ENCODE peak calls at places on chromosomes 7 and 10, in ten cellular contexts. One of them, this sample, is unnamed.

GRCh38 chr10:98460837-98461499 is 14.2 kb upstream of the HPS1 start:
- DNase-seq in mammary epithelial cell: peak; percentile 87
- DNase-seq in A549: peak; percentile 66
- DNase-seq in HCT116: peak; percentile 75
- DNase-seq in spleen: no peak
- DNase-seq in tibial nerve: peak; percentile 25
- DNase-seq in A673: peak; percentile 15
- DNase-seq in psoas muscle: no peak
- DNase-seq in IMR-90: peak; percentile 96
- DNase-seq in H9: no peak
- DNase-seq in this sample: peak; percentile 23

GRCh38 chr7:46725838-46726237 is 804.8 kb upstream of the IGFBP3 start:
- DNase-seq in mammary epithelial cell: no peak
- DNase-seq in A549: no peak
- DNase-seq in HCT116: no peak
- DNase-seq in spleen: no peak
- DNase-seq in tibial nerve: no peak
- DNase-seq in A673: no peak
- DNase-seq in psoas muscle: no peak
- DNase-seq in IMR-90: peak; percentile 40
- DNase-seq in H9: no peak
- DNase-seq in this sample: no peak

GRCh38 chr7:142866361-142867096 is 11.7 kb downstream of the EPHB6 start:
- DNase-seq in mammary epithelial cell: no peak
- DNase-seq in A549: peak; percentile 67
- DNase-seq in HCT116: no peak
- DNase-seq in spleen: no peak
- DNase-seq in tibial nerve: no peak
- DNase-seq in A673: peak; percentile 23
- DNase-seq in psoas muscle: no peak
- DNase-seq in IMR-90: no peak
- DNase-seq in H9: peak; percentile 85
- DNase-seq in this sample: no peak

GRCh38 chr7:16034353-16034752 is 347.9 kb upstream of the MEOX2 start:
- DNase-seq in mammary epithelial cell: peak; percentile 52
- DNase-seq in A549: no peak
- DNase-seq in HCT116: no peak
- DNase-seq in spleen: no peak
- DNase-seq in tibial nerve: no peak
- DNase-seq in A673: no peak
- DNase-seq in psoas muscle: no peak
- DNase-seq in IMR-90: peak; percentile 74
- DNase-seq in H9: no peak
- DNase-seq in this sample: no peak

GRCh38 chr7:105304040-105304895 is 84.5 kb downstream of the SRPK2 start:
- DNase-seq in mammary epithelial cell: peak; percentile 86
- DNase-seq in A549: no peak
- DNase-seq in HCT116: peak; percentile 56
- DNase-seq in spleen: no peak
- DNase-seq in tibial nerve: no peak
- DNase-seq in A673: peak; percentile 10
- DNase-seq in psoas muscle: no peak
- DNase-seq in IMR-90: peak; percentile 77
- DNase-seq in H9: no peak
- DNase-seq in this sample: no peak

GRCh38 chr7:142897691-142898090 is 12.1 kb upstream of the TRPV6 start:
- DNase-seq in mammary epithelial cell: no peak
- DNase-seq in A549: no peak
- DNase-seq in HCT116: no peak
- DNase-seq in spleen: no peak
- DNase-seq in tibial nerve: no peak
- DNase-seq in A673: no peak
- DNase-seq in psoas muscle: no peak
- DNase-seq in IMR-90: no peak
- DNase-seq in H9: no peak
- DNase-seq in this sample: no peak

GRCh38 chr7:132655071-132655761 is 78.9 kb upstream of the PLXNA4 start:
- DNase-seq in mammary epithelial cell: no peak
- DNase-seq in A549: no peak
- DNase-seq in HCT116: no peak
- DNase-seq in spleen: peak; percentile 80
- DNase-seq in tibial nerve: peak; percentile 31
- DNase-seq in A673: peak; percentile 95
- DNase-seq in psoas muscle: peak; percentile 33
- DNase-seq in IMR-90: no peak
- DNase-seq in H9: peak; percentile 53
- DNase-seq in this sample: peak; percentile 44

GRCh38 chr7:108193593-108194498 is 63.7 kb upstream of the LAMB4 start:
- DNase-seq in mammary epithelial cell: no peak
- DNase-seq in A549: no peak
- DNase-seq in HCT116: no peak
- DNase-seq in spleen: no peak
- DNase-seq in tibial nerve: no peak
- DNase-seq in A673: no peak
- DNase-seq in psoas muscle: no peak
- DNase-seq in IMR-90: no peak
- DNase-seq in H9: no peak
- DNase-seq in this sample: no peak

GRCh38 chr7:107147464-107148214 is 21.2 kb upstream of the HBP1 start:
- DNase-seq in mammary epithelial cell: peak; percentile 17
- DNase-seq in A549: peak; percentile 39
- DNase-seq in HCT116: peak; percentile 34
- DNase-seq in spleen: no peak
- DNase-seq in tibial nerve: peak; percentile 29
- DNase-seq in A673: peak; percentile 42
- DNase-seq in psoas muscle: no peak
- DNase-seq in IMR-90: peak; percentile 47
- DNase-seq in H9: no peak
- DNase-seq in this sample: peak; percentile 17

GRCh38 chr10:8053446-8054242 is 844 bp upstream of the GATA3 start:
- DNase-seq in mammary epithelial cell: peak; percentile 89
- DNase-seq in A549: peak; percentile 92
- DNase-seq in HCT116: peak; percentile 55
- DNase-seq in spleen: peak; percentile 94
- DNase-seq in tibial nerve: no peak
- DNase-seq in A673: peak; percentile 92
- DNase-seq in psoas muscle: peak; percentile 79
- DNase-seq in IMR-90: peak; percentile 70
- DNase-seq in H9: peak; percentile 92
- DNase-seq in this sample: peak; percentile 36

GRCh38 chr7:134785842-134786241 is 6.4 kb downstream of the CALD1 start:
- DNase-seq in mammary epithelial cell: no peak
- DNase-seq in A549: no peak
- DNase-seq in HCT116: no peak
- DNase-seq in spleen: no peak
- DNase-seq in tibial nerve: peak; percentile 3
- DNase-seq in A673: no peak
- DNase-seq in psoas muscle: no peak
- DNase-seq in IMR-90: no peak
- DNase-seq in H9: no peak
- DNase-seq in this sample: no peak

GRCh38 chr7:134782121-134782623 is 2.7 kb downstream of the CALD1 start:
- DNase-seq in mammary epithelial cell: no peak
- DNase-seq in A549: no peak
- DNase-seq in HCT116: no peak
- DNase-seq in spleen: no peak
- DNase-seq in tibial nerve: no peak
- DNase-seq in A673: no peak
- DNase-seq in psoas muscle: no peak
- DNase-seq in IMR-90: peak; percentile 53
- DNase-seq in H9: no peak
- DNase-seq in this sample: no peak

GRCh38 chr7:134781171-134781570 is 1.7 kb downstream of the CALD1 start:
- DNase-seq in mammary epithelial cell: no peak
- DNase-seq in A549: no peak
- DNase-seq in HCT116: no peak
- DNase-seq in spleen: no peak
- DNase-seq in tibial nerve: peak; percentile 3
- DNase-seq in A673: no peak
- DNase-seq in psoas muscle: no peak
- DNase-seq in IMR-90: no peak
- DNase-seq in H9: no peak
- DNase-seq in this sample: no peak

GRCh38 chr7:134784251-134785049 is 5.0 kb downstream of the CALD1 start:
- DNase-seq in mammary epithelial cell: no peak
- DNase-seq in A549: no peak
- DNase-seq in HCT116: no peak
- DNase-seq in spleen: no peak
- DNase-seq in tibial nerve: peak; percentile 18
- DNase-seq in A673: no peak
- DNase-seq in psoas muscle: no peak
- DNase-seq in IMR-90: no peak
- DNase-seq in H9: no peak
- DNase-seq in this sample: no peak

GRCh38 chr7:134783294-134784069 is 4.0 kb downstream of the CALD1 start:
- DNase-seq in mammary epithelial cell: no peak
- DNase-seq in A549: no peak
- DNase-seq in HCT116: no peak
- DNase-seq in spleen: no peak
- DNase-seq in tibial nerve: peak; percentile 3
- DNase-seq in A673: no peak
- DNase-seq in psoas muscle: no peak
- DNase-seq in IMR-90: no peak
- DNase-seq in H9: no peak
- DNase-seq in this sample: no peak
- H3K4me1 ChIP-seq in mammary epithelial cell: peaks cover 29% of the 10 kb centered on the region
- H3K4me1 ChIP-seq in A549: peaks cover 36% of the 10 kb centered on the region
- H3K4me1 ChIP-seq in HCT116: no peaks in the 10 kb centered on the region
- H3K4me1 ChIP-seq in spleen: no peaks in the 10 kb centered on the region
- H3K4me1 ChIP-seq in tibial nerve: peaks cover 18% of the 10 kb centered on the region
- H3K4me1 ChIP-seq in A673: peaks cover 18% of the 10 kb centered on the region
- H3K4me1 ChIP-seq in psoas muscle: no peaks in the 10 kb centered on the region
- H3K4me1 ChIP-seq in IMR-90: peaks cover 25% of the 10 kb centered on the region
- H3K4me1 ChIP-seq in H9: peaks cover 4% of the 10 kb centered on the region
- H3K4me1 ChIP-seq in this sample: peaks cover 16% of the 10 kb centered on the region

GRCh38 chr7:27150568-27151340 is 1.6 kb downstream of the HOXA3 start:
- DNase-seq in mammary epithelial cell: peak; percentile 85
- DNase-seq in A549: peak; percentile 91
- DNase-seq in HCT116: no peak
- DNase-seq in spleen: peak; percentile 93
- DNase-seq in tibial nerve: no peak
- DNase-seq in A673: peak; percentile 81
- DNase-seq in psoas muscle: peak; percentile 84
- DNase-seq in IMR-90: peak; percentile 78
- DNase-seq in H9: peak; percentile 82
- DNase-seq in this sample: peak; percentile 78
- TF ChIP-seq CTCF in mammary epithelial cell: peak; percentile 88
- TF ChIP-seq CTCF in A549: peak; percentile 78
- TF ChIP-seq CTCF in HCT116: no peak
- TF ChIP-seq CTCF in spleen: peak; percentile 94
- TF ChIP-seq CTCF in tibial nerve: peak; percentile 84
- TF ChIP-seq CTCF in A673: peak; percentile 88
- TF ChIP-seq CTCF in psoas muscle: peak; percentile 84
- TF ChIP-seq CTCF in IMR-90: peak; percentile 78
- TF ChIP-seq CTCF in H9: peak; percentile 86
- TF ChIP-seq CTCF in this sample: peak; percentile 86

GRCh38 chr10:110056822-110057221 is 49.0 kb downstream of the ADD3 start:
- DNase-seq in mammary epithelial cell: no peak
- DNase-seq in A549: no peak
- DNase-seq in HCT116: no peak
- DNase-seq in spleen: no peak
- DNase-seq in tibial nerve: no peak
- DNase-seq in A673: no peak
- DNase-seq in psoas muscle: no peak
- DNase-seq in IMR-90: peak; percentile 57
- DNase-seq in H9: no peak
- DNase-seq in this sample: no peak
- H3K4me1 ChIP-seq in mammary epithelial cell: peaks cover 6% of the 10 kb centered on the region
- H3K4me1 ChIP-seq in A549: no peaks in the 10 kb centered on the region
- H3K4me1 ChIP-seq in HCT116: no peaks in the 10 kb centered on the region
- H3K4me1 ChIP-seq in spleen: peaks cover 42% of the 10 kb centered on the region
- H3K4me1 ChIP-seq in tibial nerve: peaks cover 26% of the 10 kb centered on the region
- H3K4me1 ChIP-seq in A673: peaks cover 62% of the 10 kb centered on the region
- H3K4me1 ChIP-seq in psoas muscle: peaks cover 10% of the 10 kb centered on the region
- H3K4me1 ChIP-seq in IMR-90: peaks cover 17% of the 10 kb centered on the region
- H3K4me1 ChIP-seq in H9: no peaks in the 10 kb centered on the region
- H3K4me1 ChIP-seq in this sample: peaks cover 15% of the 10 kb centered on the region

GRCh38 chr10:117544729-117545140 is 2.2 kb downstream of the EMX2 start:
- DNase-seq in mammary epithelial cell: no peak
- DNase-seq in A549: no peak
- DNase-seq in HCT116: no peak
- DNase-seq in spleen: no peak
- DNase-seq in tibial nerve: no peak
- DNase-seq in A673: no peak
- DNase-seq in psoas muscle: no peak
- DNase-seq in IMR-90: no peak
- DNase-seq in H9: peak; percentile 33
- DNase-seq in this sample: no peak

GRCh38 chr10:117542706-117543244 is at the start of gene EMX2:
- DNase-seq in mammary epithelial cell: no peak
- DNase-seq in A549: no peak
- DNase-seq in HCT116: no peak
- DNase-seq in spleen: no peak
- DNase-seq in tibial nerve: no peak
- DNase-seq in A673: no peak
- DNase-seq in psoas muscle: no peak
- DNase-seq in IMR-90: no peak
- DNase-seq in H9: no peak
- DNase-seq in this sample: no peak

GRCh38 chr10:117543999-117544728 is 1.6 kb downstream of the EMX2 start:
- DNase-seq in mammary epithelial cell: no peak
- DNase-seq in A549: no peak
- DNase-seq in HCT116: no peak
- DNase-seq in spleen: no peak
- DNase-seq in tibial nerve: no peak
- DNase-seq in A673: no peak
- DNase-seq in psoas muscle: no peak
- DNase-seq in IMR-90: no peak
- DNase-seq in H9: peak; percentile 39
- DNase-seq in this sample: no peak

GRCh38 chr10:117541909-117542705 is 439 bp upstream of the EMX2 start:
- DNase-seq in mammary epithelial cell: no peak
- DNase-seq in A549: peak; percentile 52
- DNase-seq in HCT116: no peak
- DNase-seq in spleen: no peak
- DNase-seq in tibial nerve: no peak
- DNase-seq in A673: peak; percentile 73
- DNase-seq in psoas muscle: peak; percentile 61
- DNase-seq in IMR-90: peak; percentile 2
- DNase-seq in H9: peak; percentile 92
- DNase-seq in this sample: peak; percentile 58

DNA sequence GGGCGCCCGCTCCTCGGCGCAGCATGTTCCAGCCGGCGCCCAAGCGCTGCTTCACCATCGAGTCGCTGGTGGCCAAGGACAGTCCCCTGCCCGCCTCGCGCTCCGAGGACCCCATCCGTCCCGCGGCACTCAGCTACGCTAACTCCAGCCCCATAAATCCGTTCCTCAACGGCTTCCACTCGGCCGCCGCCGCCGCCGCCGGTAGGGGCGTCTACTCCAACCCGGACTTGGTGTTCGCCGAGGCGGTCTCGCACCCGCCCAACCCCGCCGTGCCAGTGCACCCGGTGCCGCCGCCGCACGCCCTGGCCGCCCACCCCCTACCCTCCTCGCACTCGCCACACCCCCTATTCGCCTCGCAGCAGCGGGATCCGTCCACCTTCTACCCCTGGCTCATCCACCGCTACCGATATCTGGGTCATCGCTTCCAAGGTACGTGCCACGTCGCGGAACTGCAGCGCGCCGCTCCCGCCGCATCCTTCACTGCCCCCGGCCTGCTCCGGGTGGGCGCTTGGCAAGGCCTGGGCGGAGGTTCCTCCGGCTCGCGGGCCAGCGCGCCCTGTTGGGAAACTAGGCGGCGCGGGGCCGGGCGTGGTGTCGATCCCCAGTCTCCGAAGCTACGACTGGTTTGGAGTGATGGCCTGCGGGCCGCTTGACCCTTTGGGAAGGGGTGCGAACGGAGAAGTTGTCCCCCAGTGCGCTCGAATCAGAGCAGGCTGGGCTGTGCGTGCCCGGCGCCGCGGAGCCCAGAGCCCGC is 876 bp downstream of the EMX2 start:
- DNase-seq in mammary epithelial cell: no peak
- DNase-seq in A549: no peak
- DNase-seq in HCT116: no peak
- DNase-seq in spleen: peak; percentile 73
- DNase-seq in tibial nerve: no peak
- DNase-seq in A673: peak; percentile 57
- DNase-seq in psoas muscle: no peak
- DNase-seq in IMR-90: no peak
- DNase-seq in H9: peak; percentile 71
- DNase-seq in this sample: no peak
- TF ChIP-seq CTCF in mammary epithelial cell: no peak
- TF ChIP-seq CTCF in A549: no peak
- TF ChIP-seq CTCF in HCT116: no peak
- TF ChIP-seq CTCF in spleen: no peak
- TF ChIP-seq CTCF in tibial nerve: no peak
- TF ChIP-seq CTCF in A673: no peak
- TF ChIP-seq CTCF in psoas muscle: no peak
- TF ChIP-seq CTCF in IMR-90: no peak
- TF ChIP-seq CTCF in H9: peak; percentile 48
- TF ChIP-seq CTCF in this sample: no peak